ENCODE peak calls at places on chromosomes 4 and X, in seven cellular contexts. One of them, this sample, is unnamed.

GRCh38 chr4:15651682-15652081 is 3.5 kb downstream of the FBXL5 start:
- DNase-seq in GM23248: peak; percentile 9
- DNase-seq in hepatocyte: no peak
- DNase-seq in GM23338: no peak
- DNase-seq in neural progenitor cell: no peak
- DNase-seq in MM.1S: no peak
- DNase-seq in PC-3: no peak
- DNase-seq in this sample: no peak

GRCh38 chr4:123976875-123977274 is 580.3 kb downstream of the SPRY1 start:
- DNase-seq in GM23248: no peak
- DNase-seq in hepatocyte: no peak
- DNase-seq in GM23338: no peak
- DNase-seq in neural progenitor cell: no peak
- DNase-seq in MM.1S: no peak
- DNase-seq in PC-3: no peak
- DNase-seq in this sample: no peak

GRCh38 chr4:70676554-70677090 is 10.3 kb upstream of the JCHAIN start:
- DNase-seq in GM23248: no peak
- DNase-seq in hepatocyte: no peak
- DNase-seq in GM23338: no peak
- DNase-seq in neural progenitor cell: no peak
- DNase-seq in MM.1S: no peak
- DNase-seq in PC-3: no peak
- DNase-seq in this sample: peak; percentile 56

GRCh38 chrX:64428371-64428770 is 33.1 kb upstream of the MTMR8 start:
- DNase-seq in GM23248: no peak
- DNase-seq in hepatocyte: no peak
- DNase-seq in GM23338: peak; percentile 9
- DNase-seq in neural progenitor cell: no peak
- DNase-seq in MM.1S: no peak
- DNase-seq in PC-3: no peak
- DNase-seq in this sample: no peak

GRCh38 chr4:57137261-57137660 is 27.1 kb upstream of the IGFBP7 start:
- DNase-seq in GM23248: no peak
- DNase-seq in hepatocyte: no peak
- DNase-seq in GM23338: no peak
- DNase-seq in neural progenitor cell: no peak
- DNase-seq in MM.1S: no peak
- DNase-seq in PC-3: peak; percentile 15
- DNase-seq in this sample: no peak

GRCh38 chr4:8403173-8403753 is 37.3 kb downstream of the ACOX3 start:
- DNase-seq in GM23248: peak; percentile 91
- DNase-seq in hepatocyte: peak; percentile 92
- DNase-seq in GM23338: peak; percentile 90
- DNase-seq in neural progenitor cell: peak; percentile 86
- DNase-seq in MM.1S: peak; percentile 39
- DNase-seq in PC-3: peak; percentile 80
- DNase-seq in this sample: peak; percentile 68

GRCh38 chr4:79042079-79042674 is 102.9 kb upstream of the PAQR3 start:
- DNase-seq in GM23248: peak; percentile 57
- DNase-seq in hepatocyte: peak; percentile 42
- DNase-seq in GM23338: peak; percentile 45
- DNase-seq in neural progenitor cell: peak; percentile 48
- DNase-seq in MM.1S: peak; percentile 39
- DNase-seq in PC-3: peak; percentile 47
- DNase-seq in this sample: peak; percentile 13

GRCh38 chrX:13793897-13794296 is 23.0 kb downstream of the GPM6B start:
- DNase-seq in GM23248: no peak
- DNase-seq in hepatocyte: no peak
- DNase-seq in GM23338: no peak
- DNase-seq in neural progenitor cell: no peak
- DNase-seq in MM.1S: no peak
- DNase-seq in PC-3: no peak
- DNase-seq in this sample: no peak

GRCh38 chr4:99855677-99856076 is 38.5 kb downstream of the LAMTOR3 start:
- DNase-seq in GM23248: no peak
- DNase-seq in hepatocyte: no peak
- DNase-seq in GM23338: no peak
- DNase-seq in neural progenitor cell: no peak
- DNase-seq in MM.1S: peak; percentile 71
- DNase-seq in PC-3: no peak
- DNase-seq in this sample: peak; percentile 48

GRCh38 chr4:110012917-110013316 is 100.2 kb downstream of the EGF start:
- DNase-seq in GM23248: no peak
- DNase-seq in hepatocyte: no peak
- DNase-seq in GM23338: no peak
- DNase-seq in neural progenitor cell: no peak
- DNase-seq in MM.1S: no peak
- DNase-seq in PC-3: no peak
- DNase-seq in this sample: no peak

GRCh38 chr4:42148453-42148852 is 4.0 kb downstream of the BEND4 start:
- DNase-seq in GM23248: no peak
- DNase-seq in hepatocyte: no peak
- DNase-seq in GM23338: no peak
- DNase-seq in neural progenitor cell: no peak
- DNase-seq in MM.1S: no peak
- DNase-seq in PC-3: no peak
- DNase-seq in this sample: peak; percentile 10

GRCh38 chr4:52142816-52143215 is 91.7 kb downstream of the SPATA18 start:
- DNase-seq in GM23248: peak; percentile 61
- DNase-seq in hepatocyte: no peak
- DNase-seq in GM23338: no peak
- DNase-seq in neural progenitor cell: no peak
- DNase-seq in MM.1S: no peak
- DNase-seq in PC-3: no peak
- DNase-seq in this sample: no peak

GRCh38 chr4:9999956-10000551 is 21.2 kb downstream of the SLC2A9 start:
- DNase-seq in GM23248: no peak
- DNase-seq in hepatocyte: no peak
- DNase-seq in GM23338: no peak
- DNase-seq in neural progenitor cell: no peak
- DNase-seq in MM.1S: no peak
- DNase-seq in PC-3: peak; percentile 33
- DNase-seq in this sample: no peak

GRCh38 chr4:59455751-59456150 is 1744.4 kb upstream of the ADGRL3 start:
- DNase-seq in GM23248: no peak
- DNase-seq in hepatocyte: peak; percentile 4
- DNase-seq in GM23338: no peak
- DNase-seq in neural progenitor cell: no peak
- DNase-seq in MM.1S: no peak
- DNase-seq in PC-3: peak; percentile 13
- DNase-seq in this sample: no peak

GRCh38 chr4:141339386-141339785 is 118.7 kb downstream of the ZNF330 start:
- DNase-seq in GM23248: no peak
- DNase-seq in hepatocyte: no peak
- DNase-seq in GM23338: no peak
- DNase-seq in neural progenitor cell: peak; percentile 4
- DNase-seq in MM.1S: no peak
- DNase-seq in PC-3: no peak
- DNase-seq in this sample: no peak

GRCh38 chrX:152881289-152881688 is 16.6 kb upstream of the ZNF185 start:
- DNase-seq in GM23248: no peak
- DNase-seq in hepatocyte: no peak
- DNase-seq in GM23338: no peak
- DNase-seq in neural progenitor cell: no peak
- DNase-seq in MM.1S: no peak
- DNase-seq in PC-3: no peak
- DNase-seq in this sample: no peak

GRCh38 chr4:2059726-2060577 is 825 bp downstream of the NAT8L start:
- DNase-seq in GM23248: peak; percentile 56
- DNase-seq in hepatocyte: peak; percentile 53
- DNase-seq in GM23338: peak; percentile 54
- DNase-seq in neural progenitor cell: peak; percentile 68
- DNase-seq in MM.1S: no peak
- DNase-seq in PC-3: no peak
- DNase-seq in this sample: no peak
- H3K4me2 ChIP-seq in GM23248: no peak overlapping the region
- H3K4me2 ChIP-seq in hepatocyte: peak overlapping the region; percentile 73
- H3K4me2 ChIP-seq in GM23338: peak overlapping the region; percentile 78
- H3K4me2 ChIP-seq in neural progenitor cell: peak overlapping the region; percentile 84
- H3K4me2 ChIP-seq in MM.1S: no peak overlapping the region
- H3K4me2 ChIP-seq in PC-3: peak overlapping the region; percentile 62
- H3K4me2 ChIP-seq in this sample: no peak overlapping the region

GRCh38 chr4:108370291-108370690 is 201.6 kb upstream of the LEF1 start:
- DNase-seq in GM23248: no peak
- DNase-seq in hepatocyte: no peak
- DNase-seq in GM23338: no peak
- DNase-seq in neural progenitor cell: peak; percentile 45
- DNase-seq in MM.1S: no peak
- DNase-seq in PC-3: no peak
- DNase-seq in this sample: no peak
- TF ChIP-seq EZH2phosphoT487 in GM23248: no peak
- TF ChIP-seq EZH2phosphoT487 in hepatocyte: no peak
- TF ChIP-seq EZH2phosphoT487 in GM23338: no peak
- TF ChIP-seq EZH2phosphoT487 in neural progenitor cell: no peak
- TF ChIP-seq EZH2phosphoT487 in MM.1S: no peak
- TF ChIP-seq EZH2phosphoT487 in PC-3: no peak
- TF ChIP-seq EZH2phosphoT487 in this sample: no peak

DNA sequence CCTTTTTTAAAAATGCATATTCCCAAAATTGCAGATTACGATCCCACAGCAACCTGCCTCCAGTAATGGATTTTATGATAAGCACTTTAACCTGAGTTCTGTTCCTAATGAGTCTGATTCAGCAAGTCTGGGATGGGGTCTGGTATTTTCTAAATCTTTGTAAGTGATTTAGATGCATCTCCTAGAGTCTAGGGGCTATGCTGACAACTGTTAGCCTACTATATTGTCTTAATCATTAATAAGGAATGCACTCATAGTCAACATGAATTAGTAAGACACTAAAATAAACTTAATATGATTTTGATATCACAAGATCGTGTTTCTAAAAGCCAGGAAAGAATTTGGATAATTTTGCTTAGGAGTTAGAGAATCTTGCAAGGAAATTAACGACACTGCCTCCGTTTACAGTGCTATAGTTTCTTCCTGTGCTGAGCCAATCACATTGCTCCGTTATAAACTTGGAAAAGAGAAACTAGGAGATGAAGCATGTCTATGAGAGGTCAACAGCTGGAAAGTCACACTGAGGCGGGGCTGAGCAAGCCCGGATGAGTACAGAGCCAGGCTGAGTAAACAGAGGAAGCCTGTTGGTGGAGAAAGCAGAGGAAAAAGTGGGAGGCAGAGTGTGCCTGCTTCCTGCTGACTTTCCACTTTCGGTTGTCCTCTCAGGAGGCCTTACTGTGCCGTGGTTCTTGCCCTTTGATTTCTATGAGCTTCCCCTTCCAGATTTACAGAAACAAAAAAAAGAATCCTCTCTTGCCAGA is 5.4 kb downstream of the SCARB2 start:
- DNase-seq in GM23248: peak; percentile 95
- DNase-seq in hepatocyte: peak; percentile 87
- DNase-seq in GM23338: no peak
- DNase-seq in neural progenitor cell: no peak
- DNase-seq in MM.1S: no peak
- DNase-seq in PC-3: peak; percentile 72
- DNase-seq in this sample: no peak
- H3K27ac ChIP-seq in GM23248: peak overlapping the region; percentile 92
- H3K27ac ChIP-seq in hepatocyte: peak overlapping the region; percentile 93
- H3K27ac ChIP-seq in GM23338: no peak overlapping the region
- H3K27ac ChIP-seq in neural progenitor cell: no peak overlapping the region
- H3K27ac ChIP-seq in MM.1S: peak overlapping the region; percentile 42
- H3K27ac ChIP-seq in PC-3: peak overlapping the region; percentile 73
- H3K27ac ChIP-seq in this sample: no peak overlapping the region

DNA sequence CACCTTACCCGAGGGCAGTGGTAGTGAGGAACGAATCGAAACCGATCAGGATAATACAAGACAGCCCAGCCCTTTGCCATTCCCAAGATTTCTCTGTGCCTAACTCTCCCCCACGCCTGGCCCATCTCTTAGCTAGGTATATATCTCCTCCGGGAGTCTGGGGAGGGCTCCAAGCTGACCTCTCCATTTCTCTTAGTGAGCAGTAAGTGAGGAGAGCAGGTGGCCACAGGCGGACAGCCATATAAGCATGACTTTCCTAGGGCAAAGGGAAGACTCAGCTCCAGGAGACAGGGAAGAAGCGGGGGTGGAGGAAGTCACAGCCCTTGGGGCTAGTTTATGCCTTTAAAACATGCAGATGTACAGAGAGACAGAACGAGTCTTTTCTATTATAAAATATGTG is 613.6 kb downstream of the BCOR start:
- DNase-seq in GM23248: no peak
- DNase-seq in hepatocyte: no peak
- DNase-seq in GM23338: no peak
- DNase-seq in neural progenitor cell: no peak
- DNase-seq in MM.1S: no peak
- DNase-seq in PC-3: no peak
- DNase-seq in this sample: no peak
- H3K4me2 ChIP-seq in GM23248: no peak overlapping the region
- H3K4me2 ChIP-seq in hepatocyte: no peak overlapping the region
- H3K4me2 ChIP-seq in GM23338: no peak overlapping the region
- H3K4me2 ChIP-seq in neural progenitor cell: no peak overlapping the region
- H3K4me2 ChIP-seq in MM.1S: no peak overlapping the region
- H3K4me2 ChIP-seq in PC-3: no peak overlapping the region
- H3K4me2 ChIP-seq in this sample: no peak overlapping the region

DNA sequence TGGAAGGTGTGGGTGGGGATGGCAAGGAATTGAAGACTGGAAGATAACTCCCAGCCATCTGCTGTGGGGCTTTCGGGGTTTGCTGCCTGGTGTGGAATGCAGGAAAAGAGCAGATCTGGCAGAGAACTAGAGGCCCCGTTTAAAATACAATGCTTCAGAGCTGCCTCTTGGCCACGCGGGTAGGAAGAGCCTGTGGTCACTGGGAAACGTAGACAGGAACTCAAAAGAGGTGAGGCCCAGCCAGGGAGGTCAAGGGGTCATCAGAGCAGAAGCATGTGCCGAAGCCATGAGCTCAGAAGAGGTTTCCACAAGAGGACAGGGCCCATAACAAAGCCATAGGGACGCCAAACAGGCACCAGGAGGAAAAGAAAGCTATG is 14.5 kb upstream of the STS start:
- DNase-seq in GM23248: peak; percentile 10
- DNase-seq in hepatocyte: no peak
- DNase-seq in GM23338: no peak
- DNase-seq in neural progenitor cell: no peak
- DNase-seq in MM.1S: no peak
- DNase-seq in PC-3: no peak
- DNase-seq in this sample: no peak
- TF ChIP-seq EZH2phosphoT487 in GM23248: no peak
- TF ChIP-seq EZH2phosphoT487 in hepatocyte: no peak
- TF ChIP-seq EZH2phosphoT487 in GM23338: no peak
- TF ChIP-seq EZH2phosphoT487 in neural progenitor cell: no peak
- TF ChIP-seq EZH2phosphoT487 in MM.1S: no peak
- TF ChIP-seq EZH2phosphoT487 in PC-3: no peak
- TF ChIP-seq EZH2phosphoT487 in this sample: no peak